ENCODE peak calls at places on chromosomes 5 and 9, in ten cellular contexts. One of them, this sample, is unnamed.

GRCh38 chr5:96533371-96533770 is 100.3 kb upstream of the PCSK1 start:
- DNase-seq in tibial nerve: no peak
- DNase-seq in A549: no peak
- DNase-seq in sigmoid colon: no peak
- DNase-seq in H1: no peak
- DNase-seq in testis: no peak
- DNase-seq in ovary: no peak
- DNase-seq in thyroid gland: no peak
- DNase-seq in HCT116: no peak
- DNase-seq in body of pancreas: no peak
- DNase-seq in this sample: no peak

GRCh38 chr9:63816742-63817621 is 1468.0 kb downstream of the FOXD4L5 start:
- DNase-seq in HCT116: no peak
- DNase-seq in H1: peak
- DNase-seq in body of pancreas: peak
- DNase-seq in sigmoid colon: peak
- DNase-seq in thyroid gland: peak
- DNase-seq in ovary: peak
- DNase-seq in testis: peak
- DNase-seq in A549: peak
- DNase-seq in tibial nerve: peak
- DNase-seq in this sample: no peak

GRCh38 chr5:135578685-135579341 is at the start of gene CXCL14:
- DNase-seq in testis: peak
- DNase-seq in tibial nerve: no peak
- DNase-seq in HCT116: no peak
- DNase-seq in A549: no peak
- DNase-seq in sigmoid colon: no peak
- DNase-seq in H1: no peak
- DNase-seq in ovary: no peak
- DNase-seq in thyroid gland: peak
- DNase-seq in body of pancreas: peak
- DNase-seq in this sample: no peak

GRCh38 chr5:106964102-106964501 is 706.6 kb downstream of the EFNA5 start:
- DNase-seq in H1: no peak
- DNase-seq in testis: no peak
- DNase-seq in HCT116: no peak
- DNase-seq in sigmoid colon: no peak
- DNase-seq in A549: peak
- DNase-seq in body of pancreas: no peak
- DNase-seq in thyroid gland: no peak
- DNase-seq in ovary: no peak
- DNase-seq in tibial nerve: no peak
- DNase-seq in this sample: no peak

GRCh38 chr5:1746371-1747078 is 53.1 kb downstream of the MRPL36 start:
- DNase-seq in thyroid gland: no peak
- DNase-seq in tibial nerve: no peak
- DNase-seq in testis: peak
- DNase-seq in ovary: no peak
- DNase-seq in HCT116: no peak
- DNase-seq in H1: no peak
- DNase-seq in body of pancreas: no peak
- DNase-seq in sigmoid colon: peak
- DNase-seq in A549: no peak
- DNase-seq in this sample: no peak

GRCh38 chr5:156148307-156148706 is 178.7 kb upstream of the SGCD start:
- DNase-seq in testis: no peak
- DNase-seq in body of pancreas: no peak
- DNase-seq in sigmoid colon: no peak
- DNase-seq in tibial nerve: no peak
- DNase-seq in H1: no peak
- DNase-seq in A549: no peak
- DNase-seq in thyroid gland: no peak
- DNase-seq in ovary: no peak
- DNase-seq in HCT116: no peak
- DNase-seq in this sample: no peak

GRCh38 chr5:62334082-62334481 is 28.1 kb downstream of the KIF2A start:
- DNase-seq in HCT116: no peak
- DNase-seq in A549: no peak
- DNase-seq in H1: no peak
- DNase-seq in ovary: no peak
- DNase-seq in sigmoid colon: no peak
- DNase-seq in testis: no peak
- DNase-seq in body of pancreas: no peak
- DNase-seq in thyroid gland: no peak
- DNase-seq in tibial nerve: no peak
- DNase-seq in this sample: no peak

GRCh38 chr5:65062684-65063083 is 294.0 kb downstream of the CWC27 start:
- DNase-seq in thyroid gland: peak
- DNase-seq in testis: peak
- DNase-seq in HCT116: no peak
- DNase-seq in body of pancreas: peak
- DNase-seq in H1: no peak
- DNase-seq in A549: peak
- DNase-seq in ovary: no peak
- DNase-seq in sigmoid colon: peak
- DNase-seq in tibial nerve: peak
- DNase-seq in this sample: no peak

GRCh38 chr5:59001716-59002115 is 418.8 kb downstream of the RAB3C start:
- DNase-seq in thyroid gland: no peak
- DNase-seq in body of pancreas: no peak
- DNase-seq in ovary: no peak
- DNase-seq in testis: no peak
- DNase-seq in tibial nerve: no peak
- DNase-seq in sigmoid colon: no peak
- DNase-seq in A549: no peak
- DNase-seq in HCT116: no peak
- DNase-seq in H1: no peak
- DNase-seq in this sample: no peak

DNA sequence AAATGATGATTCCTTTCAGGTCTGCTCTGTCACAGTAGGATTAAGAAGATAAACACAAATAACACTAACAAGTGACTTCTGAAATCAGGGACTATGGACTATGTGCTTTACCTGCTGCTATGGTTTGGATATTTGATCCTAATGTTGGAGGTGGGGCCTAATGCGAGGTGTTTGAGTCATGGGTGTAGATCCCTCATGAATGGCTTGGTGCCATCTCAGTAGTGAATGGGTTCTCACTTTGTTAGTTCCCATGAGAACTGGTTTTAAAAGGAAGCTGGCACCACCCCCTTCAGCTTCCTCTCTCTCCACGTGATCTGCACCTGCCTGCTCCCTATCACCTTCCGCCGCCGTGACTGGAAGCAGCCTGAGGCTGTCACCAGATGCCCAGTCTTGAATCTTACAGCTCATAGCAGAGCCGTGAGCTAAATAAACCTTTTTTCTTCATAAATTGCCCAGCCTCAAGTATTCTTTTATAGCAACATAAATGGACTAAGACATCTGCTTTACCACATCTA is 3.3 kb downstream of the PPIC start:
- DNase-seq in body of pancreas: no peak
- DNase-seq in tibial nerve: no peak
- DNase-seq in thyroid gland: no peak
- DNase-seq in sigmoid colon: no peak
- DNase-seq in ovary: no peak
- DNase-seq in testis: no peak
- DNase-seq in H1: no peak
- DNase-seq in HCT116: no peak
- DNase-seq in A549: no peak
- DNase-seq in this sample: no peak
- H3K27ac ChIP-seq in body of pancreas: no peak
- H3K27ac ChIP-seq in tibial nerve: no peak
- H3K27ac ChIP-seq in thyroid gland: no peak
- H3K27ac ChIP-seq in sigmoid colon: no peak
- H3K27ac ChIP-seq in ovary: no peak
- H3K27ac ChIP-seq in testis: no peak
- H3K27ac ChIP-seq in H1: no peak
- H3K27ac ChIP-seq in HCT116: no peak
- H3K27ac ChIP-seq in A549: no peak
- H3K27ac ChIP-seq in this sample: no peak

GRCh38 chr9:126612813-126613641 is 701 bp upstream of the LMX1B start:
- DNase-seq in testis: no peak
- DNase-seq in sigmoid colon: peak
- DNase-seq in A549: no peak
- DNase-seq in HCT116: no peak
- DNase-seq in body of pancreas: no peak
- DNase-seq in thyroid gland: no peak
- DNase-seq in H1: no peak
- DNase-seq in ovary: no peak
- DNase-seq in tibial nerve: no peak
- DNase-seq in this sample: no peak

GRCh38 chr9:126613656-126614055 is at the start of gene LMX1B:
- DNase-seq in A549: peak
- DNase-seq in ovary: no peak
- DNase-seq in HCT116: peak
- DNase-seq in sigmoid colon: no peak
- DNase-seq in body of pancreas: peak
- DNase-seq in testis: peak
- DNase-seq in thyroid gland: peak
- DNase-seq in H1: no peak
- DNase-seq in tibial nerve: no peak
- DNase-seq in this sample: no peak

GRCh38 chr9:126611592-126612328 is 2.0 kb upstream of the LMX1B start:
- DNase-seq in sigmoid colon: peak
- DNase-seq in ovary: peak
- DNase-seq in HCT116: peak
- DNase-seq in tibial nerve: peak
- DNase-seq in thyroid gland: peak
- DNase-seq in testis: peak
- DNase-seq in body of pancreas: peak
- DNase-seq in H1: peak
- DNase-seq in A549: peak
- DNase-seq in this sample: no peak

GRCh38 chr9:126611188-126611587 is 2.5 kb upstream of the LMX1B start:
- DNase-seq in sigmoid colon: peak
- DNase-seq in testis: no peak
- DNase-seq in tibial nerve: no peak
- DNase-seq in A549: no peak
- DNase-seq in ovary: no peak
- DNase-seq in HCT116: no peak
- DNase-seq in thyroid gland: no peak
- DNase-seq in body of pancreas: no peak
- DNase-seq in H1: no peak
- DNase-seq in this sample: no peak

GRCh38 chr9:126612329-126612812 is 1.4 kb upstream of the LMX1B start:
- DNase-seq in A549: no peak
- DNase-seq in body of pancreas: no peak
- DNase-seq in testis: no peak
- DNase-seq in HCT116: no peak
- DNase-seq in H1: no peak
- DNase-seq in thyroid gland: no peak
- DNase-seq in sigmoid colon: peak
- DNase-seq in ovary: no peak
- DNase-seq in tibial nerve: no peak
- DNase-seq in this sample: no peak
- H3K4me3 ChIP-seq in A549: peak
- H3K4me3 ChIP-seq in body of pancreas: no peak
- H3K4me3 ChIP-seq in testis: no peak
- H3K4me3 ChIP-seq in HCT116: no peak
- H3K4me3 ChIP-seq in H1: peak
- H3K4me3 ChIP-seq in thyroid gland: no peak
- H3K4me3 ChIP-seq in sigmoid colon: peak
- H3K4me3 ChIP-seq in ovary: no peak
- H3K4me3 ChIP-seq in tibial nerve: peak
- H3K4me3 ChIP-seq in this sample: peak

GRCh38 chr9:70419546-70420266 is 5.2 kb upstream of the KLF9 start:
- DNase-seq in tibial nerve: peak
- DNase-seq in sigmoid colon: peak
- DNase-seq in HCT116: peak
- DNase-seq in thyroid gland: peak
- DNase-seq in body of pancreas: peak
- DNase-seq in A549: peak
- DNase-seq in testis: peak
- DNase-seq in ovary: peak
- DNase-seq in H1: peak
- DNase-seq in this sample: peak

GRCh38 chr9:70421020-70421271 is 6.5 kb upstream of the KLF9 start:
- DNase-seq in thyroid gland: no peak
- DNase-seq in ovary: no peak
- DNase-seq in testis: no peak
- DNase-seq in A549: no peak
- DNase-seq in tibial nerve: no peak
- DNase-seq in HCT116: no peak
- DNase-seq in body of pancreas: no peak
- DNase-seq in sigmoid colon: no peak
- DNase-seq in H1: no peak
- DNase-seq in this sample: no peak

GRCh38 chr9:70418822-70419545 is 4.5 kb upstream of the KLF9 start:
- DNase-seq in body of pancreas: peak
- DNase-seq in A549: peak
- DNase-seq in HCT116: peak
- DNase-seq in thyroid gland: peak
- DNase-seq in sigmoid colon: peak
- DNase-seq in ovary: peak
- DNase-seq in tibial nerve: peak
- DNase-seq in testis: peak
- DNase-seq in H1: peak
- DNase-seq in this sample: peak

GRCh38 chr9:70421272-70422180 is 7.1 kb upstream of the KLF9 start:
- DNase-seq in tibial nerve: peak
- DNase-seq in testis: peak
- DNase-seq in H1: no peak
- DNase-seq in sigmoid colon: peak
- DNase-seq in ovary: no peak
- DNase-seq in HCT116: no peak
- DNase-seq in body of pancreas: peak
- DNase-seq in thyroid gland: peak
- DNase-seq in A549: no peak
- DNase-seq in this sample: no peak

GRCh38 chr9:70420267-70421019 is 6.0 kb upstream of the KLF9 start:
- DNase-seq in HCT116: peak
- DNase-seq in A549: peak
- DNase-seq in tibial nerve: peak
- DNase-seq in H1: peak
- DNase-seq in thyroid gland: peak
- DNase-seq in testis: peak
- DNase-seq in body of pancreas: peak
- DNase-seq in ovary: peak
- DNase-seq in sigmoid colon: peak
- DNase-seq in this sample: peak
- TF ChIP-seq POLR2A in HCT116: no peak
- TF ChIP-seq POLR2A in A549: no peak
- TF ChIP-seq POLR2A in tibial nerve: peak
- TF ChIP-seq POLR2A in H1: no peak
- TF ChIP-seq POLR2A in thyroid gland: peak
- TF ChIP-seq POLR2A in testis: no peak
- TF ChIP-seq POLR2A in body of pancreas: no peak
- TF ChIP-seq POLR2A in ovary: peak
- TF ChIP-seq POLR2A in sigmoid colon: peak
- TF ChIP-seq POLR2A in this sample: no peak

DNA sequence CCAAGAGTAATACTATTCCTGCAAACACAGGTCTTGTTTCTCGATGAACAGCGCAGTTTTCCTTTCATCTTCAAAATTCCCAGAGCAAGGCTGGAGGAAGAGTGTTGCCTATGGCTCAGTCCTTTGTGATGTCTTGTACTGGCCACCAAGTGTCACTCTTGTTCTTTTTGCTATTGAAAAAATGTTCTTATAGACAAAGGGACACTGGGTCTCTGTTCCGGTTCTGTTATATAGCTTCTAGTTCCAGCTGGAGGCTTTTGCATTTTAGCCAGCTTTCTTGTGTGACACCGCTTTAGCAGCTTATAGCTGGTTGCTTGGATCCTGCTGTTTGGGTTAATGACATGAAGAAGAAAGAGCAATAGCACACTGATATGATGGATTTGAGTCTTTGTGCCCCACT is 343.7 kb upstream of the KCNN2 start:
- DNase-seq in ovary: no peak
- DNase-seq in tibial nerve: no peak
- DNase-seq in body of pancreas: no peak
- DNase-seq in HCT116: no peak
- DNase-seq in sigmoid colon: no peak
- DNase-seq in testis: peak
- DNase-seq in thyroid gland: no peak
- DNase-seq in A549: no peak
- DNase-seq in H1: no peak
- DNase-seq in this sample: no peak
- H3K27ac ChIP-seq in ovary: no peak
- H3K27ac ChIP-seq in tibial nerve: no peak
- H3K27ac ChIP-seq in body of pancreas: no peak
- H3K27ac ChIP-seq in HCT116: no peak
- H3K27ac ChIP-seq in sigmoid colon: no peak
- H3K27ac ChIP-seq in testis: no peak
- H3K27ac ChIP-seq in thyroid gland: no peak
- H3K27ac ChIP-seq in A549: no peak
- H3K27ac ChIP-seq in H1: no peak
- H3K27ac ChIP-seq in this sample: no peak

This sample was measured in esophagus squamous epithelium.